ENCODE peak calls at places on chromosomes 1 and 21, in seven cellular contexts. One of them, this sample, is unnamed.
A peak's percentile ranks its signal among the peaks of the same experiment; 100 is the strongest.

GRCh38 chr1:8902765-8903164 is 24.3 kb upstream of the ENO1 start:
- DNase-seq in dorsolateral prefrontal cortex: no peak
- DNase-seq in CD4-positive, alpha-beta T cell: no peak
- DNase-seq in pancreas: no peak
- DNase-seq in GM20000: no peak
- DNase-seq in body of pancreas: no peak
- DNase-seq in adrenal gland: no peak
- DNase-seq in this sample: no peak

GRCh38 chr1:147771216-147772125 is 11.1 kb upstream of the GJA5 start:
- DNase-seq in GM20000: no peak
- DNase-seq in dorsolateral prefrontal cortex: no peak
- DNase-seq in adrenal gland: peak; percentile 31
- DNase-seq in body of pancreas: no peak
- DNase-seq in pancreas: no peak
- DNase-seq in CD4-positive, alpha-beta T cell: no peak
- DNase-seq in this sample: no peak

GRCh38 chr1:100362821-100363466 is 10.6 kb downstream of the CDC14A start:
- DNase-seq in GM20000: no peak
- DNase-seq in adrenal gland: no peak
- DNase-seq in pancreas: no peak
- DNase-seq in CD4-positive, alpha-beta T cell: no peak
- DNase-seq in body of pancreas: no peak
- DNase-seq in dorsolateral prefrontal cortex: no peak
- DNase-seq in this sample: no peak

GRCh38 chr1:51956528-51957509 is 33.7 kb downstream of the RAB3B start:
- DNase-seq in adrenal gland: no peak
- DNase-seq in CD4-positive, alpha-beta T cell: no peak
- DNase-seq in pancreas: no peak
- DNase-seq in GM20000: no peak
- DNase-seq in body of pancreas: no peak
- DNase-seq in dorsolateral prefrontal cortex: no peak
- DNase-seq in this sample: no peak

GRCh38 chr1:202162418-202163280 is 2.2 kb upstream of the PTPN7 start:
- DNase-seq in dorsolateral prefrontal cortex: no peak
- DNase-seq in CD4-positive, alpha-beta T cell: no peak
- DNase-seq in body of pancreas: no peak
- DNase-seq in pancreas: no peak
- DNase-seq in GM20000: no peak
- DNase-seq in adrenal gland: no peak
- DNase-seq in this sample: peak; percentile 76

GRCh38 chr1:235073968-235074334 is 54.7 kb downstream of the TOMM20 start:
- DNase-seq in adrenal gland: no peak
- DNase-seq in pancreas: peak; percentile 79
- DNase-seq in body of pancreas: peak; percentile 87
- DNase-seq in CD4-positive, alpha-beta T cell: no peak
- DNase-seq in dorsolateral prefrontal cortex: peak; percentile 53
- DNase-seq in GM20000: no peak
- DNase-seq in this sample: no peak

GRCh38 chr21:27761623-27762022 is 794.7 kb upstream of the ADAMTS5 start:
- DNase-seq in CD4-positive, alpha-beta T cell: no peak
- DNase-seq in body of pancreas: no peak
- DNase-seq in GM20000: no peak
- DNase-seq in pancreas: no peak
- DNase-seq in adrenal gland: no peak
- DNase-seq in dorsolateral prefrontal cortex: no peak
- DNase-seq in this sample: no peak

GRCh38 chr1:10085076-10085475 is 52.3 kb downstream of the UBE4B start:
- DNase-seq in adrenal gland: no peak
- DNase-seq in CD4-positive, alpha-beta T cell: no peak
- DNase-seq in dorsolateral prefrontal cortex: no peak
- DNase-seq in body of pancreas: no peak
- DNase-seq in pancreas: no peak
- DNase-seq in GM20000: no peak
- DNase-seq in this sample: no peak

GRCh38 chr1:15427280-15427666 is 11.0 kb upstream of the CTRC start:
- DNase-seq in CD4-positive, alpha-beta T cell: no peak
- DNase-seq in dorsolateral prefrontal cortex: no peak
- DNase-seq in adrenal gland: peak; percentile 50
- DNase-seq in body of pancreas: peak; percentile 5
- DNase-seq in GM20000: no peak
- DNase-seq in pancreas: no peak
- DNase-seq in this sample: no peak

GRCh38 chr1:7387053-7387861 is 383.8 kb upstream of the VAMP3 start:
- DNase-seq in CD4-positive, alpha-beta T cell: no peak
- DNase-seq in pancreas: no peak
- DNase-seq in dorsolateral prefrontal cortex: peak; percentile 2
- DNase-seq in GM20000: no peak
- DNase-seq in body of pancreas: no peak
- DNase-seq in adrenal gland: peak; percentile 10
- DNase-seq in this sample: no peak

GRCh38 chr1:82517586-82517985 is 716.9 kb downstream of the ADGRL2 start:
- DNase-seq in GM20000: no peak
- DNase-seq in dorsolateral prefrontal cortex: no peak
- DNase-seq in CD4-positive, alpha-beta T cell: no peak
- DNase-seq in pancreas: no peak
- DNase-seq in adrenal gland: peak; percentile 63
- DNase-seq in body of pancreas: peak; percentile 17
- DNase-seq in this sample: no peak
- TF ChIP-seq CTCF in GM20000: no peak
- TF ChIP-seq CTCF in dorsolateral prefrontal cortex: no peak
- TF ChIP-seq CTCF in CD4-positive, alpha-beta T cell: no peak
- TF ChIP-seq CTCF in pancreas: no peak
- TF ChIP-seq CTCF in adrenal gland: no peak
- TF ChIP-seq CTCF in body of pancreas: no peak
- TF ChIP-seq CTCF in this sample: no peak

GRCh38 chr1:248243204-248243603 is 12.0 kb downstream of the OR2M4 start:
- DNase-seq in dorsolateral prefrontal cortex: no peak
- DNase-seq in pancreas: no peak
- DNase-seq in CD4-positive, alpha-beta T cell: no peak
- DNase-seq in body of pancreas: peak; percentile 28
- DNase-seq in adrenal gland: peak; percentile 24
- DNase-seq in GM20000: peak; percentile 59
- DNase-seq in this sample: no peak
- TF ChIP-seq CTCF in dorsolateral prefrontal cortex: peak; percentile 80
- TF ChIP-seq CTCF in pancreas: no peak
- TF ChIP-seq CTCF in CD4-positive, alpha-beta T cell: peak; percentile 83
- TF ChIP-seq CTCF in body of pancreas: peak; percentile 51
- TF ChIP-seq CTCF in adrenal gland: peak; percentile 57
- TF ChIP-seq CTCF in GM20000: peak; percentile 67
- TF ChIP-seq CTCF in this sample: peak; percentile 85

GRCh38 chr1:162007485-162007884 is 16.2 kb downstream of the OLFML2B start:
- DNase-seq in body of pancreas: no peak
- DNase-seq in GM20000: no peak
- DNase-seq in dorsolateral prefrontal cortex: no peak
- DNase-seq in adrenal gland: no peak
- DNase-seq in CD4-positive, alpha-beta T cell: no peak
- DNase-seq in pancreas: no peak
- DNase-seq in this sample: no peak
- TF ChIP-seq CTCF in body of pancreas: no peak
- TF ChIP-seq CTCF in GM20000: no peak
- TF ChIP-seq CTCF in dorsolateral prefrontal cortex: no peak
- TF ChIP-seq CTCF in adrenal gland: no peak
- TF ChIP-seq CTCF in CD4-positive, alpha-beta T cell: no peak
- TF ChIP-seq CTCF in pancreas: no peak
- TF ChIP-seq CTCF in this sample: no peak

DNA sequence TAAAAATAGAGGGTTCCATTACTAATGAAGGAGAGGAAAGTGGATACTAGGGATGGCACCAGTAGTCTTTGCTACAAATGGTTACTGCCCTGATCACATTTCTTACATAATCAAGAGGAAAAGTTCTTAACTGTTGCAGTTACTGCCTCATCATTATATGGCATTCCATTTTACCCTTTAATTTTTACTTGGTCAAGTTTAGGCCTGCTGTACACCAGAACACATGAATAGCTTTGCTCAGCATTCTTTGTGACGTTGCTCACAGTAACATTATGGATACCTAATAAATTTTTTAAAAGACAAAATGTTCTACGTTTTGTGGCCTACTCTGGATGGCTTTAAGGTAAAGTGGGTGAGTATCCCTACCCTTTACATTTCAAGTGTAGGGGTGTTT is 38.6 kb upstream of the CR1L start:
- DNase-seq in CD4-positive, alpha-beta T cell: no peak
- DNase-seq in dorsolateral prefrontal cortex: no peak
- DNase-seq in adrenal gland: no peak
- DNase-seq in body of pancreas: no peak
- DNase-seq in GM20000: no peak
- DNase-seq in pancreas: no peak
- DNase-seq in this sample: no peak
- TF ChIP-seq CTCF in CD4-positive, alpha-beta T cell: no peak
- TF ChIP-seq CTCF in dorsolateral prefrontal cortex: no peak
- TF ChIP-seq CTCF in adrenal gland: no peak
- TF ChIP-seq CTCF in body of pancreas: no peak
- TF ChIP-seq CTCF in GM20000: no peak
- TF ChIP-seq CTCF in pancreas: no peak
- TF ChIP-seq CTCF in this sample: no peak